ENCODE peak calls at places on chromosomes 5 and 9, in nine cellular contexts. One of them, this sample, is unnamed.

GRCh38 chr5:134904621-134905245 is at the start of gene PCBD2:
- DNase-seq in cardiac muscle cell: peak; percentile 93
- DNase-seq in heart right ventricle: peak; percentile 91
- DNase-seq in PC-9: peak; percentile 95
- DNase-seq in ovary: peak; percentile 94
- DNase-seq in upper lobe of right lung: peak; percentile 98
- DNase-seq in body of pancreas: peak; percentile 92
- DNase-seq in A549: peak; percentile 94
- DNase-seq in HCT116: peak; percentile 83
- DNase-seq in this sample: peak; percentile 94

GRCh38 chr5:152058267-152058666 is 133.6 kb upstream of the GLRA1 start:
- DNase-seq in cardiac muscle cell: no peak
- DNase-seq in heart right ventricle: peak; percentile 8
- DNase-seq in PC-9: no peak
- DNase-seq in ovary: no peak
- DNase-seq in upper lobe of right lung: no peak
- DNase-seq in body of pancreas: no peak
- DNase-seq in A549: no peak
- DNase-seq in HCT116: no peak
- DNase-seq in this sample: no peak

GRCh38 chr5:74316064-74316586 is 324.4 kb downstream of the ENC1 start:
- DNase-seq in cardiac muscle cell: no peak
- DNase-seq in heart right ventricle: no peak
- DNase-seq in PC-9: peak; percentile 94
- DNase-seq in ovary: no peak
- DNase-seq in upper lobe of right lung: no peak
- DNase-seq in body of pancreas: peak; percentile 68
- DNase-seq in A549: peak; percentile 81
- DNase-seq in HCT116: no peak
- DNase-seq in this sample: peak; percentile 75

GRCh38 chr5:61280205-61280604 is 51.9 kb upstream of the ZSWIM6 start:
- DNase-seq in cardiac muscle cell: no peak
- DNase-seq in heart right ventricle: peak; percentile 66
- DNase-seq in PC-9: no peak
- DNase-seq in ovary: no peak
- DNase-seq in upper lobe of right lung: no peak
- DNase-seq in body of pancreas: peak; percentile 64
- DNase-seq in A549: no peak
- DNase-seq in HCT116: peak; percentile 33
- DNase-seq in this sample: no peak

GRCh38 chr5:17276445-17276844 is 59.0 kb downstream of the BASP1 start:
- DNase-seq in cardiac muscle cell: no peak
- DNase-seq in heart right ventricle: no peak
- DNase-seq in PC-9: no peak
- DNase-seq in ovary: no peak
- DNase-seq in upper lobe of right lung: no peak
- DNase-seq in body of pancreas: no peak
- DNase-seq in A549: no peak
- DNase-seq in HCT116: no peak
- DNase-seq in this sample: no peak

GRCh38 chr5:171122372-171122771 is 186.7 kb upstream of the TLX3 start:
- DNase-seq in cardiac muscle cell: no peak
- DNase-seq in heart right ventricle: no peak
- DNase-seq in PC-9: peak; percentile 23
- DNase-seq in ovary: no peak
- DNase-seq in upper lobe of right lung: no peak
- DNase-seq in body of pancreas: peak; percentile 11
- DNase-seq in A549: no peak
- DNase-seq in HCT116: no peak
- DNase-seq in this sample: no peak

GRCh38 chr5:22557251-22557650 is 295.9 kb downstream of the CDH12 start:
- DNase-seq in cardiac muscle cell: no peak
- DNase-seq in heart right ventricle: no peak
- DNase-seq in PC-9: no peak
- DNase-seq in ovary: no peak
- DNase-seq in upper lobe of right lung: no peak
- DNase-seq in body of pancreas: no peak
- DNase-seq in A549: no peak
- DNase-seq in HCT116: no peak
- DNase-seq in this sample: no peak

GRCh38 chr5:113212244-113212920 is 222.4 kb downstream of the TSSK1B start:
- DNase-seq in cardiac muscle cell: peak; percentile 88
- DNase-seq in heart right ventricle: peak; percentile 64
- DNase-seq in PC-9: peak; percentile 3
- DNase-seq in ovary: peak; percentile 55
- DNase-seq in upper lobe of right lung: no peak
- DNase-seq in body of pancreas: peak; percentile 26
- DNase-seq in A549: no peak
- DNase-seq in HCT116: no peak
- DNase-seq in this sample: no peak

GRCh38 chr5:146515473-146516150 is 378 bp downstream of the GPR151 start:
- DNase-seq in cardiac muscle cell: no peak
- DNase-seq in heart right ventricle: no peak
- DNase-seq in PC-9: no peak
- DNase-seq in ovary: no peak
- DNase-seq in upper lobe of right lung: no peak
- DNase-seq in body of pancreas: no peak
- DNase-seq in A549: no peak
- DNase-seq in HCT116: no peak
- DNase-seq in this sample: no peak

GRCh38 chr9:37602817-37603216 is 10.4 kb upstream of the TOMM5 start:
- DNase-seq in cardiac muscle cell: no peak
- DNase-seq in heart right ventricle: no peak
- DNase-seq in PC-9: peak; percentile 60
- DNase-seq in ovary: no peak
- DNase-seq in upper lobe of right lung: peak; percentile 69
- DNase-seq in body of pancreas: peak; percentile 93
- DNase-seq in A549: peak; percentile 16
- DNase-seq in HCT116: no peak
- DNase-seq in this sample: no peak

GRCh38 chr5:172791726-172792445 is 20.9 kb upstream of the DUSP1 start:
- DNase-seq in cardiac muscle cell: no peak
- DNase-seq in heart right ventricle: no peak
- DNase-seq in PC-9: no peak
- DNase-seq in ovary: no peak
- DNase-seq in upper lobe of right lung: no peak
- DNase-seq in body of pancreas: no peak
- DNase-seq in A549: no peak
- DNase-seq in HCT116: no peak
- DNase-seq in this sample: peak; percentile 62

GRCh38 chr5:71663166-71663565 is 55.9 kb upstream of the CARTPT start:
- DNase-seq in cardiac muscle cell: no peak
- DNase-seq in heart right ventricle: no peak
- DNase-seq in PC-9: no peak
- DNase-seq in ovary: no peak
- DNase-seq in upper lobe of right lung: no peak
- DNase-seq in body of pancreas: no peak
- DNase-seq in A549: no peak
- DNase-seq in HCT116: no peak
- DNase-seq in this sample: no peak

GRCh38 chr5:140041492-140042421 is 1.3 kb downstream of the NRG2 start:
- DNase-seq in cardiac muscle cell: peak; percentile 65
- DNase-seq in heart right ventricle: peak; percentile 54
- DNase-seq in PC-9: peak; percentile 63
- DNase-seq in ovary: peak; percentile 79
- DNase-seq in upper lobe of right lung: peak; percentile 65
- DNase-seq in body of pancreas: peak; percentile 94
- DNase-seq in A549: peak; percentile 42
- DNase-seq in HCT116: no peak
- DNase-seq in this sample: peak; percentile 84

GRCh38 chr5:115450741-115451140 is 93.8 kb downstream of the FEM1C start:
- DNase-seq in cardiac muscle cell: no peak
- DNase-seq in heart right ventricle: no peak
- DNase-seq in PC-9: no peak
- DNase-seq in ovary: no peak
- DNase-seq in upper lobe of right lung: no peak
- DNase-seq in body of pancreas: peak; percentile 30
- DNase-seq in A549: no peak
- DNase-seq in HCT116: no peak
- DNase-seq in this sample: no peak

GRCh38 chr5:126070481-126070880 is 352.7 kb upstream of the GRAMD2B start:
- DNase-seq in cardiac muscle cell: no peak
- DNase-seq in heart right ventricle: no peak
- DNase-seq in PC-9: no peak
- DNase-seq in ovary: no peak
- DNase-seq in upper lobe of right lung: no peak
- DNase-seq in body of pancreas: no peak
- DNase-seq in A549: no peak
- DNase-seq in HCT116: no peak
- DNase-seq in this sample: no peak

GRCh38 chr5:78738693-78739300 is 90.2 kb upstream of the LHFPL2 start:
- DNase-seq in cardiac muscle cell: peak; percentile 15
- DNase-seq in heart right ventricle: no peak
- DNase-seq in PC-9: peak; percentile 40
- DNase-seq in ovary: no peak
- DNase-seq in upper lobe of right lung: no peak
- DNase-seq in body of pancreas: peak; percentile 63
- DNase-seq in A549: no peak
- DNase-seq in HCT116: no peak
- DNase-seq in this sample: no peak

DNA sequence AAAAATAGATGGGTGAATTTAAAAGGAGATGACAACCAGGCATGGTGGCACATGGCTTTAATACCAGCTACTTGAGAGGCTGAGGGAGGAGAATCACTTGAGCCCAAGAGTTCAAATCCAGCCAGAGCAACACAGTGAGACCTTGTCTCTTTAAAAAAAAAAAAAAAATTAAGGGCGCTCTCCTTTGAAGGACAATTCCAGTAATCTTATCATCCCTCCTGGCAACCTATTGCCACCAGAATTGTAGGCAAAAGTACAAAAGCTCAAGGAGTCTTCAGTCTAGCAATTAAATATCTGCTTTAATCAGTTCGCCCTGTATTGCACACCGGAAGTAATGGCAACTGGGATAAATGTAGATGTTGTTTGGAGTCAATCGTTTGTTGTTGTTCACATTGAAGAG is 7.7 kb downstream of the SNX18 start:
- DNase-seq in cardiac muscle cell: no peak
- DNase-seq in heart right ventricle: no peak
- DNase-seq in PC-9: no peak
- DNase-seq in ovary: no peak
- DNase-seq in upper lobe of right lung: no peak
- DNase-seq in body of pancreas: no peak
- DNase-seq in A549: no peak
- DNase-seq in HCT116: no peak
- DNase-seq in this sample: no peak
- H3K27ac ChIP-seq in cardiac muscle cell: no peak overlapping the region
- H3K27ac ChIP-seq in heart right ventricle: peak overlapping the region; percentile 50
- H3K27ac ChIP-seq in PC-9: no peak overlapping the region
- H3K27ac ChIP-seq in ovary: peak overlapping the region; percentile 69
- H3K27ac ChIP-seq in upper lobe of right lung: no peak overlapping the region
- H3K27ac ChIP-seq in body of pancreas: peak overlapping the region; percentile 78
- H3K27ac ChIP-seq in A549: no peak overlapping the region
- H3K27ac ChIP-seq in HCT116: no peak overlapping the region
- H3K27ac ChIP-seq in this sample: peak overlapping the region; percentile 92

GRCh38 chr9:132408521-132408920 is 1.5 kb upstream of the CFAP77 start:
- DNase-seq in cardiac muscle cell: no peak
- DNase-seq in heart right ventricle: peak; percentile 78
- DNase-seq in PC-9: no peak
- DNase-seq in ovary: no peak
- DNase-seq in upper lobe of right lung: no peak
- DNase-seq in body of pancreas: no peak
- DNase-seq in A549: no peak
- DNase-seq in HCT116: no peak
- DNase-seq in this sample: no peak

GRCh38 chr9:132409828-132410528 is at the start of gene CFAP77:
- DNase-seq in cardiac muscle cell: peak; percentile 70
- DNase-seq in heart right ventricle: peak; percentile 25
- DNase-seq in PC-9: peak; percentile 45
- DNase-seq in ovary: peak; percentile 61
- DNase-seq in upper lobe of right lung: peak; percentile 75
- DNase-seq in body of pancreas: peak; percentile 29
- DNase-seq in A549: peak; percentile 38
- DNase-seq in HCT116: peak; percentile 26
- DNase-seq in this sample: no peak

GRCh38 chr9:132412089-132412488 is 2.1 kb downstream of the CFAP77 start:
- DNase-seq in cardiac muscle cell: peak; percentile 54
- DNase-seq in heart right ventricle: no peak
- DNase-seq in PC-9: no peak
- DNase-seq in ovary: no peak
- DNase-seq in upper lobe of right lung: no peak
- DNase-seq in body of pancreas: no peak
- DNase-seq in A549: peak; percentile 27
- DNase-seq in HCT116: peak; percentile 8
- DNase-seq in this sample: no peak

GRCh38 chr9:132410642-132411041 is 631 bp downstream of the CFAP77 start:
- DNase-seq in cardiac muscle cell: no peak
- DNase-seq in heart right ventricle: no peak
- DNase-seq in PC-9: no peak
- DNase-seq in ovary: no peak
- DNase-seq in upper lobe of right lung: no peak
- DNase-seq in body of pancreas: no peak
- DNase-seq in A549: no peak
- DNase-seq in HCT116: no peak
- DNase-seq in this sample: no peak

GRCh38 chr9:132411091-132411508 is 1.1 kb downstream of the CFAP77 start:
- DNase-seq in cardiac muscle cell: peak; percentile 70
- DNase-seq in heart right ventricle: peak; percentile 16
- DNase-seq in PC-9: peak; percentile 75
- DNase-seq in ovary: peak; percentile 54
- DNase-seq in upper lobe of right lung: peak; percentile 74
- DNase-seq in body of pancreas: peak; percentile 62
- DNase-seq in A549: peak; percentile 73
- DNase-seq in HCT116: peak; percentile 68
- DNase-seq in this sample: no peak
- H3K4me3 ChIP-seq in cardiac muscle cell: no peak overlapping the region
- H3K4me3 ChIP-seq in heart right ventricle: peak overlapping the region; percentile 57
- H3K4me3 ChIP-seq in PC-9: no peak overlapping the region
- H3K4me3 ChIP-seq in ovary: no peak overlapping the region
- H3K4me3 ChIP-seq in upper lobe of right lung: peak overlapping the region; percentile 53
- H3K4me3 ChIP-seq in body of pancreas: no peak overlapping the region
- H3K4me3 ChIP-seq in A549: no peak overlapping the region
- H3K4me3 ChIP-seq in HCT116: peak overlapping the region; percentile 63
- H3K4me3 ChIP-seq in this sample: no peak overlapping the region

DNA sequence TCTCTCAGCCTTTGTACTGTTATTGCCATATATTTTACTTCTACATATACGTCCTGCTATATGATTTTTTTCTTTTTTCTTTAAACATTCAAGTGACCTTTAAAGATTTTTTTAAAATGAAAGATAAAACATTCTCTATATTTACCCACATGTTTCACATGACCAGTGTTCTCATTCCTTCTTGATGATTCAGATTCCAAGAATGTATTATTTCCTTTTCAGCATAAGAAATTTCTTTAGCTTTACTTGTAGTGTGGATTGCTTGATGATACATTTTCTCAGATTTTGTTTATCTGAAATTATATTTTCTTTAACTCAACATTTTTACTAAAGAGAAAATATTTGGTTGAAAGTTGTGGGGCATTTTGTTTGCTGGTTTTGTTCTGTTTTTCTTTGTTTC is 792.1 kb downstream of the BRINP1 start:
- DNase-seq in cardiac muscle cell: no peak
- DNase-seq in heart right ventricle: no peak
- DNase-seq in PC-9: no peak
- DNase-seq in ovary: no peak
- DNase-seq in upper lobe of right lung: no peak
- DNase-seq in body of pancreas: no peak
- DNase-seq in A549: peak; percentile 16
- DNase-seq in HCT116: no peak
- DNase-seq in this sample: no peak
- TF ChIP-seq CTCF in cardiac muscle cell: no peak
- TF ChIP-seq CTCF in heart right ventricle: no peak
- TF ChIP-seq CTCF in PC-9: no peak
- TF ChIP-seq CTCF in ovary: no peak
- TF ChIP-seq CTCF in upper lobe of right lung: no peak
- TF ChIP-seq CTCF in body of pancreas: no peak
- TF ChIP-seq CTCF in A549: no peak
- TF ChIP-seq CTCF in HCT116: no peak
- TF ChIP-seq CTCF in this sample: no peak

GRCh38 chr5:110738503-110738811 is 350 bp upstream of the SLC25A46 start:
- DNase-seq in cardiac muscle cell: no peak
- DNase-seq in heart right ventricle: no peak
- DNase-seq in PC-9: no peak
- DNase-seq in ovary: no peak
- DNase-seq in upper lobe of right lung: no peak
- DNase-seq in body of pancreas: no peak
- DNase-seq in A549: no peak
- DNase-seq in HCT116: no peak
- DNase-seq in this sample: no peak
- H3K27ac ChIP-seq in cardiac muscle cell: peak overlapping the region; percentile 69
- H3K27ac ChIP-seq in heart right ventricle: peak overlapping the region; percentile 85
- H3K27ac ChIP-seq in PC-9: no peak overlapping the region
- H3K27ac ChIP-seq in ovary: peak overlapping the region; percentile 52
- H3K27ac ChIP-seq in upper lobe of right lung: peak overlapping the region; percentile 91
- H3K27ac ChIP-seq in body of pancreas: peak overlapping the region; percentile 89
- H3K27ac ChIP-seq in A549: peak overlapping the region; percentile 93
- H3K27ac ChIP-seq in HCT116: no peak overlapping the region
- H3K27ac ChIP-seq in this sample: peak overlapping the region; percentile 86

This sample was measured in tibial artery.